ENCODE peak calls at places on chromosomes 6 and 20, in nine cellular contexts. A is progenitor cell of endocrine pancreas; S is COLO829; X is foreskin fibroblast; C is activated CD4-positive, alpha-beta T cell treated with anti-CD3 and anti-CD28 coated beads, Interleukin-2, amount 50 U/mL, for 24 hours; D is mesendoderm; M is Calu3; O is OCI-LY7; G is colonic mucosa. V is an unnamed sample.

GRCh38 chr6:56593801-56594318 is 48.8 kb downstream of the DST start:
- DNase-seq in D (no peak), X (no peak), G (no peak), C (no peak), M (no peak), O (peak), S (no peak), A (no peak), V (no peak)

GRCh38 chr20:373171-373890 is 7.2 kb upstream of the TRIB3 start:
- DNase-seq in M (no peak), O (no peak), D (peak), A (no peak), X (peak), G (no peak), S (peak), C (no peak), V (peak)

GRCh38 chr6:33875141-33875581 is 71.4 kb upstream of the MLN start:
- DNase-seq in G (no peak), D (no peak), M (no peak), O (no peak), X (no peak), S (no peak), C (no peak), A (no peak), V (peak)

GRCh38 chr20:64058536-64058935 is 4.5 kb upstream of the TCEA2 start:
- DNase-seq in X (no peak), S (no peak), D (no peak), A (no peak), C (no peak), G (no peak), M (peak), O (no peak), V (no peak)

GRCh38 chr6:21883528-21883927 is 290.0 kb downstream of the SOX4 start:
- DNase-seq in M (no peak), C (no peak), G (no peak), O (no peak), A (no peak), S (no peak), X (no peak), D (no peak), V (no peak)

GRCh38 chr20:58555078-58555765 is 40.0 kb upstream of the APCDD1L start:
- DNase-seq in C (no peak), X (peak), M (no peak), G (no peak), A (no peak), O (no peak), S (peak), D (no peak), V (no peak)

GRCh38 chr6:154371337-154371736 is 14.7 kb upstream of the IPCEF1 start:
- DNase-seq in M (no peak), C (no peak), A (no peak), D (no peak), X (no peak), S (no peak), G (no peak), O (no peak), V (no peak)

GRCh38 chr6:28789553-28790083 is 134.2 kb downstream of the TRIM27 start:
- DNase-seq in D (peak), A (no peak), C (no peak), S (peak), M (peak), X (peak), G (peak), O (peak), V (no peak)

GRCh38 chr20:12291386-12291785 is 373.7 kb downstream of the BTBD3 start:
- DNase-seq in A (no peak), C (no peak), M (no peak), X (no peak), D (no peak), O (no peak), G (no peak), S (no peak), V (no peak)

GRCh38 chr6:167141667-167142432 is 15.9 kb downstream of the GPR31 start:
- DNase-seq in G (peak), D (peak), S (peak), X (no peak), A (peak), O (peak), C (peak), M (peak), V (peak)

GRCh38 chr20:6651016-6651415 is 116.5 kb upstream of the BMP2 start:
- DNase-seq in O (no peak), M (peak), G (no peak), D (no peak), A (no peak), X (peak), S (peak), C (no peak), V (peak)

GRCh38 chr6:12968839-12969558 is 252.4 kb downstream of the PHACTR1 start:
- DNase-seq in M (no peak), D (no peak), C (no peak), A (no peak), G (no peak), X (no peak), O (no peak), S (no peak), V (no peak)

GRCh38 chr6:30264731-30265130 is 51.5 kb upstream of the TRIM26 start:
- DNase-seq in A (no peak), D (no peak), G (no peak), S (no peak), M (no peak), C (no peak), O (no peak), X (peak), V (no peak)

GRCh38 chr6:15909290-15910070 is 219.4 kb upstream of the MYLIP start:
- DNase-seq in O (no peak), G (no peak), D (no peak), C (no peak), A (no peak), X (no peak), M (no peak), S (no peak), V (no peak)

GRCh38 chr20:57659789-57660509 is 39.7 kb upstream of the ZBP1 start:
- DNase-seq in G (peak), X (no peak), C (no peak), O (no peak), S (no peak), D (no peak), M (peak), A (no peak), V (peak)

GRCh38 chr20:1807394-1807793 is 87.8 kb upstream of the SIRPA start:
- DNase-seq in O (no peak), S (no peak), M (no peak), A (no peak), G (no peak), C (no peak), X (no peak), D (no peak), V (no peak)

GRCh38 chr6:44128020-44128917 is 915 bp downstream of the TMEM63B start:
- DNase-seq in D (peak), X (no peak), O (peak), M (peak), C (no peak), G (peak), S (peak), A (peak), V (peak)

GRCh38 chr6:87909849-87910248 is 137.8 kb upstream of the SPACA1 start:
- DNase-seq in D (no peak), S (peak), G (no peak), X (peak), A (no peak), C (no peak), M (peak), O (no peak), V (no peak)

GRCh38 chr6:55395836-55396235 is 68.6 kb downstream of the GFRAL start:
- DNase-seq in O (no peak), D (no peak), A (no peak), C (no peak), S (no peak), G (no peak), X (no peak), M (no peak), V (no peak)

GRCh38 chr6:13454286-13455221 is 32.8 kb downstream of the GFOD1 start:
- DNase-seq in M (no peak), O (peak), X (peak), C (peak), S (peak), D (no peak), A (no peak), G (no peak), V (peak)

GRCh38 chr20:33933469-33933909 is 60.2 kb upstream of the RALY start:
- DNase-seq in O (peak), A (no peak), S (peak), C (no peak), G (peak), M (peak), D (peak), X (peak), V (peak)

GRCh38 chr6:144873653-144874378 is 588.7 kb downstream of the UTRN start:
- DNase-seq in M (no peak), A (no peak), S (no peak), O (no peak), D (no peak), X (peak), C (no peak), G (no peak), V (no peak)

GRCh38 chr20:10110151-10110550 is 75.4 kb downstream of the ANKEF1 start:
- DNase-seq in X (peak), A (no peak), D (no peak), S (no peak), O (no peak), M (no peak), G (no peak), C (no peak), V (no peak)

GRCh38 chr20:54573838-54574237 is 98.4 kb downstream of the DOK5 start:
- DNase-seq in S (no peak), O (no peak), G (no peak), D (no peak), M (no peak), A (no peak), C (no peak), X (no peak), V (peak)

GRCh38 chr6:150537481-150537880 is 62.2 kb upstream of the PLEKHG1 start:
- DNase-seq in S (peak), G (no peak), O (no peak), M (no peak), D (no peak), X (no peak), A (no peak), C (no peak), V (no peak)

GRCh38 chr6:140020207-140020791 is 645.9 kb upstream of the CITED2 start:
- DNase-seq in M (no peak), G (no peak), D (no peak), A (no peak), S (no peak), C (no peak), O (no peak), X (no peak), V (no peak)

GRCh38 chr6:142455957-142456589 is 154.3 kb downstream of the ADGRG6 start:
- DNase-seq in D (no peak), A (no peak), X (no peak), G (no peak), M (no peak), C (no peak), O (no peak), S (no peak), V (no peak)

GRCh38 chr6:119672725-119673124 is 323.2 kb upstream of the MAN1A1 start:
- DNase-seq in O (no peak), C (no peak), D (peak), X (no peak), G (no peak), S (no peak), A (no peak), M (no peak), V (no peak)

GRCh38 chr6:139231206-139231605 is 60.6 kb downstream of the TXLNB start:
- DNase-seq in G (no peak), X (no peak), D (no peak), M (no peak), A (no peak), S (no peak), O (no peak), C (no peak), V (no peak)